ENCODE peak calls at places on chromosomes 13 and 19, in nine cellular contexts. J is adrenal gland, R is ascending aorta, S is mucosa of descending colon, W is tibial artery, Y is fibroblast of the aortic adventitia, T is skeletal muscle cell, M is AG09309, U is fibroblast of villous mesenchyme. A is an unnamed sample.

GRCh38 chr13:33164331-33164730 is 121.2 kb downstream of the STARD13 start:
- DNase-seq in Y (peak), T (no peak), S (no peak), U (peak), R (no peak), W (no peak), J (no peak), M (no peak), A (no peak)

GRCh38 chr13:113916330-113916815 is 52.5 kb upstream of the GAS6 start:
- DNase-seq in J (no peak), U (peak), Y (peak), S (no peak), T (peak), M (peak), R (peak), W (no peak), A (peak)

GRCh38 chr13:69970521-69970920 is 137.1 kb upstream of the ATXN8OS start:
- DNase-seq in T (no peak), U (no peak), Y (no peak), M (no peak), R (no peak), J (no peak), S (no peak), W (no peak), A (no peak)

GRCh38 chr19:45250832-45251451 is at the start of gene MARK4:
- DNase-seq in U (peak), J (peak), S (peak), R (peak), W (no peak), Y (peak), M (no peak), T (no peak), A (peak)

GRCh38 chr19:2045501-2046045 is 5.5 kb downstream of the MKNK2 start:
- DNase-seq in M (no peak), W (no peak), R (peak), U (no peak), Y (no peak), T (no peak), J (peak), S (no peak), A (no peak)

GRCh38 chr13:42747399-42747873 is 33.9 kb upstream of the FAM216B start:
- DNase-seq in U (peak), M (peak), S (peak), R (no peak), W (no peak), J (no peak), T (peak), Y (peak), A (peak)

GRCh38 chr13:51910508-51910907 is 48.7 kb downstream of the CCDC70 start:
- DNase-seq in J (no peak), Y (no peak), S (no peak), W (no peak), M (no peak), T (no peak), U (no peak), R (no peak), A (no peak)

GRCh38 chr19:31257025-31257424 is 92.2 kb downstream of the TSHZ3 start:
- DNase-seq in S (no peak), U (no peak), R (no peak), M (no peak), T (no peak), J (no peak), Y (no peak), W (no peak), A (no peak)

GRCh38 chr19:37933965-37934364 is 27.0 kb downstream of the SIPA1L3 start:
- DNase-seq in Y (peak), W (no peak), M (no peak), R (no peak), T (peak), J (no peak), U (no peak), S (no peak), A (peak)

GRCh38 chr13:31352467-31352866 is 152.7 kb downstream of the B3GLCT start:
- DNase-seq in R (no peak), M (no peak), J (no peak), S (no peak), Y (no peak), W (no peak), U (no peak), T (no peak), A (no peak)

GRCh38 chr19:45528744-45529453 is 21.6 kb downstream of the VASP start:
- DNase-seq in W (no peak), Y (no peak), T (no peak), S (peak), R (no peak), J (peak), U (no peak), M (no peak), A (peak)

GRCh38 chr13:44484562-44485164 is 91.5 kb downstream of the TSC22D1 start:
- DNase-seq in J (no peak), Y (no peak), U (no peak), M (no peak), T (no peak), W (no peak), S (no peak), R (no peak), A (no peak)
- H3K4me3 ChIP-seq in J (no peak), Y (no peak), U (no peak), M (no peak), T (no peak), W (no peak), S (no peak), R (peak), A (no peak)

GRCh38 chr19:6532244-6532999 is 1.6 kb downstream of the TNFSF9 start:
- DNase-seq in S (no peak), Y (no peak), J (no peak), W (no peak), U (no peak), R (no peak), M (no peak), T (no peak), A (no peak)
- H3K4me3 ChIP-seq in S (no peak), Y (peak), J (no peak), W (no peak), U (no peak), R (no peak), M (no peak), T (peak), A (no peak)

DNA sequence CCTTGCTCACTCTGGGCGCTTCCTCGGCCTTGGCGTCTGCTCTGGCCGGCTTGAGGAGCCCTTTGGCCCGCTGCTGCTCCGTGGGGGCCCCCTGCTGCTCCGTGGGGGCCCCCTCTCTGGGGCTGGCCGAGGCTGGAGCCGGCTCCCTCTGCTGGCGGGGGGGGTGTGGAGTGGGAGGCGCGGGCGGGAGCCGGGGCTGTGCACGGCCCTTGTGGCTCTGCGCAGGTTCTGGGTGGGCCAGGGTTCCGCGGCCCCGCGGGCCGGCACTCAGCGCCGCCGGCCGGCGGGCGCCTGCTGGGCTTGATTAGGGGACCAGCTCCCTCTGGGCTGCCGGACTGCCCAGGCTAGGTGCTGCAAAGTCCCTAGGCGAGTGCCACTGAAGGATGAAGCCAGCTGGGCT is 436.2 kb downstream of the SLITRK6 start:
- DNase-seq in S (no peak), Y (no peak), M (no peak), T (no peak), W (no peak), J (no peak), R (peak), U (no peak), A (no peak)
- H3K4me3 ChIP-seq in S (no peak), Y (no peak), M (no peak), T (no peak), W (no peak), J (no peak), R (no peak), U (no peak), A (no peak)

GRCh38 chr19:18605546-18606280 is 886 bp downstream of the CRLF1 start:
- DNase-seq in J (no peak), M (no peak), Y (no peak), S (no peak), U (no peak), W (no peak), R (no peak), T (no peak), A (no peak)
- H3K4me3 ChIP-seq in J (no peak), M (no peak), Y (peak), S (no peak), U (no peak), W (peak), R (peak), T (peak), A (no peak)

GRCh38 chr19:24071078-24071477 is 15.9 kb upstream of the ZNF254 start:
- DNase-seq in W (no peak), Y (no peak), M (no peak), U (no peak), S (no peak), T (no peak), J (no peak), R (no peak), A (no peak)
- H3K4me3 ChIP-seq in W (no peak), Y (no peak), M (no peak), U (no peak), S (no peak), T (no peak), J (no peak), R (no peak), A (no peak)

GRCh38 chr13:87311165-87311564 is 360.0 kb upstream of the SLITRK5 start:
- DNase-seq in M (no peak), U (no peak), S (no peak), R (no peak), T (no peak), W (no peak), Y (no peak), J (no peak), A (no peak)

GRCh38 chr13:87314822-87315221 is 356.3 kb upstream of the SLITRK5 start:
- DNase-seq in R (no peak), U (no peak), J (no peak), Y (no peak), W (no peak), T (no peak), S (no peak), M (no peak), A (no peak)
- H3K4me3 ChIP-seq in R (no peak), U (no peak), J (no peak), Y (no peak), W (no peak), T (no peak), S (no peak), M (no peak), A (no peak)

A was measured in fibroblast of mammary gland.